ENCODE peak calls at places on chromosomes 13 and 19, in eight cellular contexts. One of them, this sample, is unnamed.

GRCh38 chr13:57408312-57408711 is 223.2 kb upstream of the PCDH17 start:
- DNase-seq in left cardiac atrium: no peak
- DNase-seq in retinal pigment epithelial cell: no peak
- DNase-seq in NCI-H1105: no peak
- DNase-seq in GF-D8: no peak
- DNase-seq in progenitor cell of endocrine pancreas: no peak
- DNase-seq in stimulated activated CD8-positive, alpha-beta memory T cell treated with anti-CD3 and anti-CD28 coated beads, Interleukin-7, amount 100 ng/mL, for 48 hours: no peak
- DNase-seq in T-helper 9 cell: no peak
- DNase-seq in this sample: no peak

GRCh38 chr19:21593934-21594844 is 88.8 kb downstream of the ZNF429 start:
- DNase-seq in left cardiac atrium: no peak
- DNase-seq in retinal pigment epithelial cell: no peak
- DNase-seq in NCI-H1105: no peak
- DNase-seq in GF-D8: peak
- DNase-seq in progenitor cell of endocrine pancreas: no peak
- DNase-seq in stimulated activated CD8-positive, alpha-beta memory T cell treated with anti-CD3 and anti-CD28 coated beads, Interleukin-7, amount 100 ng/mL, for 48 hours: no peak
- DNase-seq in T-helper 9 cell: no peak
- DNase-seq in this sample: no peak

GRCh38 chr19:3631053-3631861 is 4.7 kb upstream of the CACTIN start:
- DNase-seq in left cardiac atrium: no peak
- DNase-seq in retinal pigment epithelial cell: no peak
- DNase-seq in NCI-H1105: no peak
- DNase-seq in GF-D8: no peak
- DNase-seq in progenitor cell of endocrine pancreas: no peak
- DNase-seq in stimulated activated CD8-positive, alpha-beta memory T cell treated with anti-CD3 and anti-CD28 coated beads, Interleukin-7, amount 100 ng/mL, for 48 hours: no peak
- DNase-seq in T-helper 9 cell: no peak
- DNase-seq in this sample: no peak

GRCh38 chr13:107238262-107238661 is 670.3 kb upstream of the ARGLU1 start:
- DNase-seq in left cardiac atrium: no peak
- DNase-seq in retinal pigment epithelial cell: no peak
- DNase-seq in NCI-H1105: no peak
- DNase-seq in GF-D8: no peak
- DNase-seq in progenitor cell of endocrine pancreas: no peak
- DNase-seq in stimulated activated CD8-positive, alpha-beta memory T cell treated with anti-CD3 and anti-CD28 coated beads, Interleukin-7, amount 100 ng/mL, for 48 hours: no peak
- DNase-seq in T-helper 9 cell: no peak
- DNase-seq in this sample: no peak

GRCh38 chr13:99066219-99066618 is 88.4 kb upstream of the DOCK9 start:
- DNase-seq in left cardiac atrium: no peak
- DNase-seq in retinal pigment epithelial cell: no peak
- DNase-seq in NCI-H1105: no peak
- DNase-seq in GF-D8: no peak
- DNase-seq in progenitor cell of endocrine pancreas: no peak
- DNase-seq in stimulated activated CD8-positive, alpha-beta memory T cell treated with anti-CD3 and anti-CD28 coated beads, Interleukin-7, amount 100 ng/mL, for 48 hours: no peak
- DNase-seq in T-helper 9 cell: no peak
- DNase-seq in this sample: no peak

GRCh38 chr19:55197531-55197930 is 11.8 kb downstream of the PTPRH start:
- DNase-seq in left cardiac atrium: no peak
- DNase-seq in retinal pigment epithelial cell: no peak
- DNase-seq in NCI-H1105: no peak
- DNase-seq in GF-D8: no peak
- DNase-seq in progenitor cell of endocrine pancreas: no peak
- DNase-seq in stimulated activated CD8-positive, alpha-beta memory T cell treated with anti-CD3 and anti-CD28 coated beads, Interleukin-7, amount 100 ng/mL, for 48 hours: no peak
- DNase-seq in T-helper 9 cell: no peak
- DNase-seq in this sample: no peak

GRCh38 chr19:33167438-33167837 is 26.7 kb upstream of the LRP3 start:
- DNase-seq in left cardiac atrium: no peak
- DNase-seq in retinal pigment epithelial cell: no peak
- DNase-seq in NCI-H1105: no peak
- DNase-seq in GF-D8: no peak
- DNase-seq in progenitor cell of endocrine pancreas: no peak
- DNase-seq in stimulated activated CD8-positive, alpha-beta memory T cell treated with anti-CD3 and anti-CD28 coated beads, Interleukin-7, amount 100 ng/mL, for 48 hours: no peak
- DNase-seq in T-helper 9 cell: no peak
- DNase-seq in this sample: no peak

GRCh38 chr19:5038631-5039271 is 69.8 kb downstream of the KDM4B start:
- DNase-seq in left cardiac atrium: no peak
- DNase-seq in retinal pigment epithelial cell: no peak
- DNase-seq in NCI-H1105: no peak
- DNase-seq in GF-D8: peak
- DNase-seq in progenitor cell of endocrine pancreas: no peak
- DNase-seq in stimulated activated CD8-positive, alpha-beta memory T cell treated with anti-CD3 and anti-CD28 coated beads, Interleukin-7, amount 100 ng/mL, for 48 hours: no peak
- DNase-seq in T-helper 9 cell: no peak
- DNase-seq in this sample: no peak

GRCh38 chr13:88086577-88086976 is 415.4 kb downstream of the SLITRK5 start:
- DNase-seq in left cardiac atrium: no peak
- DNase-seq in retinal pigment epithelial cell: no peak
- DNase-seq in NCI-H1105: no peak
- DNase-seq in GF-D8: no peak
- DNase-seq in progenitor cell of endocrine pancreas: no peak
- DNase-seq in stimulated activated CD8-positive, alpha-beta memory T cell treated with anti-CD3 and anti-CD28 coated beads, Interleukin-7, amount 100 ng/mL, for 48 hours: no peak
- DNase-seq in T-helper 9 cell: no peak
- DNase-seq in this sample: no peak

GRCh38 chr19:6613711-6614110 is 22.8 kb upstream of the CD70 start:
- DNase-seq in left cardiac atrium: no peak
- DNase-seq in retinal pigment epithelial cell: no peak
- DNase-seq in NCI-H1105: no peak
- DNase-seq in GF-D8: no peak
- DNase-seq in progenitor cell of endocrine pancreas: no peak
- DNase-seq in stimulated activated CD8-positive, alpha-beta memory T cell treated with anti-CD3 and anti-CD28 coated beads, Interleukin-7, amount 100 ng/mL, for 48 hours: no peak
- DNase-seq in T-helper 9 cell: no peak
- DNase-seq in this sample: no peak

GRCh38 chr19:17103177-17103576 is 27.6 kb downstream of the MYO9B start:
- DNase-seq in left cardiac atrium: no peak
- DNase-seq in retinal pigment epithelial cell: no peak
- DNase-seq in NCI-H1105: no peak
- DNase-seq in GF-D8: no peak
- DNase-seq in progenitor cell of endocrine pancreas: no peak
- DNase-seq in stimulated activated CD8-positive, alpha-beta memory T cell treated with anti-CD3 and anti-CD28 coated beads, Interleukin-7, amount 100 ng/mL, for 48 hours: no peak
- DNase-seq in T-helper 9 cell: no peak
- DNase-seq in this sample: peak

GRCh38 chr19:13441810-13442512 is 64.3 kb downstream of the CACNA1A start:
- DNase-seq in left cardiac atrium: peak
- DNase-seq in retinal pigment epithelial cell: no peak
- DNase-seq in NCI-H1105: no peak
- DNase-seq in GF-D8: no peak
- DNase-seq in progenitor cell of endocrine pancreas: peak
- DNase-seq in stimulated activated CD8-positive, alpha-beta memory T cell treated with anti-CD3 and anti-CD28 coated beads, Interleukin-7, amount 100 ng/mL, for 48 hours: no peak
- DNase-seq in T-helper 9 cell: peak
- DNase-seq in this sample: no peak

GRCh38 chr19:48872884-48873475 is 759 bp downstream of the PPP1R15A start:
- DNase-seq in left cardiac atrium: peak
- DNase-seq in retinal pigment epithelial cell: peak
- DNase-seq in NCI-H1105: peak
- DNase-seq in GF-D8: peak
- DNase-seq in progenitor cell of endocrine pancreas: peak
- DNase-seq in stimulated activated CD8-positive, alpha-beta memory T cell treated with anti-CD3 and anti-CD28 coated beads, Interleukin-7, amount 100 ng/mL, for 48 hours: peak
- DNase-seq in T-helper 9 cell: peak
- DNase-seq in this sample: peak

GRCh38 chr19:58543826-58544590 is at the start of gene TRIM28:
- DNase-seq in left cardiac atrium: peak
- DNase-seq in retinal pigment epithelial cell: peak
- DNase-seq in NCI-H1105: no peak
- DNase-seq in GF-D8: no peak
- DNase-seq in progenitor cell of endocrine pancreas: peak
- DNase-seq in stimulated activated CD8-positive, alpha-beta memory T cell treated with anti-CD3 and anti-CD28 coated beads, Interleukin-7, amount 100 ng/mL, for 48 hours: peak
- DNase-seq in T-helper 9 cell: peak
- DNase-seq in this sample: peak

GRCh38 chr13:42760949-42761348 is 20.4 kb upstream of the FAM216B start:
- DNase-seq in left cardiac atrium: no peak
- DNase-seq in retinal pigment epithelial cell: no peak
- DNase-seq in NCI-H1105: no peak
- DNase-seq in GF-D8: no peak
- DNase-seq in progenitor cell of endocrine pancreas: no peak
- DNase-seq in stimulated activated CD8-positive, alpha-beta memory T cell treated with anti-CD3 and anti-CD28 coated beads, Interleukin-7, amount 100 ng/mL, for 48 hours: no peak
- DNase-seq in T-helper 9 cell: no peak
- DNase-seq in this sample: peak

GRCh38 chr19:13723206-13723605 is 41.1 kb upstream of the MRI1 start:
- DNase-seq in left cardiac atrium: no peak
- DNase-seq in retinal pigment epithelial cell: no peak
- DNase-seq in NCI-H1105: no peak
- DNase-seq in GF-D8: no peak
- DNase-seq in progenitor cell of endocrine pancreas: no peak
- DNase-seq in stimulated activated CD8-positive, alpha-beta memory T cell treated with anti-CD3 and anti-CD28 coated beads, Interleukin-7, amount 100 ng/mL, for 48 hours: no peak
- DNase-seq in T-helper 9 cell: no peak
- DNase-seq in this sample: no peak

GRCh38 chr13:85197431-85197830 is 601.8 kb downstream of the SLITRK6 start:
- DNase-seq in left cardiac atrium: no peak
- DNase-seq in retinal pigment epithelial cell: no peak
- DNase-seq in NCI-H1105: no peak
- DNase-seq in GF-D8: peak
- DNase-seq in progenitor cell of endocrine pancreas: no peak
- DNase-seq in stimulated activated CD8-positive, alpha-beta memory T cell treated with anti-CD3 and anti-CD28 coated beads, Interleukin-7, amount 100 ng/mL, for 48 hours: no peak
- DNase-seq in T-helper 9 cell: no peak
- DNase-seq in this sample: no peak

GRCh38 chr19:8485561-8486371 is 16.7 kb downstream of the PRAM1 start:
- DNase-seq in left cardiac atrium: no peak
- DNase-seq in retinal pigment epithelial cell: no peak
- DNase-seq in NCI-H1105: no peak
- DNase-seq in GF-D8: no peak
- DNase-seq in progenitor cell of endocrine pancreas: no peak
- DNase-seq in stimulated activated CD8-positive, alpha-beta memory T cell treated with anti-CD3 and anti-CD28 coated beads, Interleukin-7, amount 100 ng/mL, for 48 hours: no peak
- DNase-seq in T-helper 9 cell: no peak
- DNase-seq in this sample: no peak

GRCh38 chr19:15251010-15251748 is 18.9 kb upstream of the EPHX3 start:
- DNase-seq in left cardiac atrium: peak
- DNase-seq in retinal pigment epithelial cell: no peak
- DNase-seq in NCI-H1105: no peak
- DNase-seq in GF-D8: no peak
- DNase-seq in progenitor cell of endocrine pancreas: no peak
- DNase-seq in stimulated activated CD8-positive, alpha-beta memory T cell treated with anti-CD3 and anti-CD28 coated beads, Interleukin-7, amount 100 ng/mL, for 48 hours: no peak
- DNase-seq in T-helper 9 cell: no peak
- DNase-seq in this sample: peak

GRCh38 chr13:34179481-34179880 is 361.5 kb downstream of the RFC3 start:
- DNase-seq in left cardiac atrium: no peak
- DNase-seq in retinal pigment epithelial cell: peak
- DNase-seq in NCI-H1105: no peak
- DNase-seq in GF-D8: no peak
- DNase-seq in progenitor cell of endocrine pancreas: no peak
- DNase-seq in stimulated activated CD8-positive, alpha-beta memory T cell treated with anti-CD3 and anti-CD28 coated beads, Interleukin-7, amount 100 ng/mL, for 48 hours: no peak
- DNase-seq in T-helper 9 cell: no peak
- DNase-seq in this sample: no peak

GRCh38 chr19:51103811-51104470 is 4.3 kb downstream of the CTU1 start:
- DNase-seq in left cardiac atrium: no peak
- DNase-seq in retinal pigment epithelial cell: no peak
- DNase-seq in NCI-H1105: no peak
- DNase-seq in GF-D8: no peak
- DNase-seq in progenitor cell of endocrine pancreas: no peak
- DNase-seq in stimulated activated CD8-positive, alpha-beta memory T cell treated with anti-CD3 and anti-CD28 coated beads, Interleukin-7, amount 100 ng/mL, for 48 hours: no peak
- DNase-seq in T-helper 9 cell: no peak
- DNase-seq in this sample: no peak

GRCh38 chr13:70353096-70353495 is 244.8 kb upstream of the KLHL1 start:
- DNase-seq in left cardiac atrium: no peak
- DNase-seq in retinal pigment epithelial cell: no peak
- DNase-seq in NCI-H1105: no peak
- DNase-seq in GF-D8: no peak
- DNase-seq in progenitor cell of endocrine pancreas: no peak
- DNase-seq in stimulated activated CD8-positive, alpha-beta memory T cell treated with anti-CD3 and anti-CD28 coated beads, Interleukin-7, amount 100 ng/mL, for 48 hours: no peak
- DNase-seq in T-helper 9 cell: no peak
- DNase-seq in this sample: no peak

GRCh38 chr19:1045247-1045603 is 5.3 kb downstream of the ABCA7 start:
- DNase-seq in left cardiac atrium: peak
- DNase-seq in retinal pigment epithelial cell: no peak
- DNase-seq in NCI-H1105: no peak
- DNase-seq in GF-D8: no peak
- DNase-seq in progenitor cell of endocrine pancreas: no peak
- DNase-seq in stimulated activated CD8-positive, alpha-beta memory T cell treated with anti-CD3 and anti-CD28 coated beads, Interleukin-7, amount 100 ng/mL, for 48 hours: peak
- DNase-seq in T-helper 9 cell: peak
- DNase-seq in this sample: no peak

GRCh38 chr13:32585625-32586021 is 629 bp upstream of the PDS5B start:
- DNase-seq in left cardiac atrium: no peak
- DNase-seq in retinal pigment epithelial cell: no peak
- DNase-seq in NCI-H1105: no peak
- DNase-seq in GF-D8: no peak
- DNase-seq in progenitor cell of endocrine pancreas: no peak
- DNase-seq in stimulated activated CD8-positive, alpha-beta memory T cell treated with anti-CD3 and anti-CD28 coated beads, Interleukin-7, amount 100 ng/mL, for 48 hours: no peak
- DNase-seq in T-helper 9 cell: no peak
- DNase-seq in this sample: no peak

GRCh38 chr19:18057557-18057956 is 29.2 kb downstream of the IL12RB1 start:
- DNase-seq in left cardiac atrium: peak
- DNase-seq in retinal pigment epithelial cell: no peak
- DNase-seq in NCI-H1105: no peak
- DNase-seq in GF-D8: no peak
- DNase-seq in progenitor cell of endocrine pancreas: no peak
- DNase-seq in stimulated activated CD8-positive, alpha-beta memory T cell treated with anti-CD3 and anti-CD28 coated beads, Interleukin-7, amount 100 ng/mL, for 48 hours: no peak
- DNase-seq in T-helper 9 cell: no peak
- DNase-seq in this sample: no peak

GRCh38 chr19:36973021-36973843 is 57.1 kb downstream of the ZNF568 start:
- DNase-seq in left cardiac atrium: peak
- DNase-seq in retinal pigment epithelial cell: peak
- DNase-seq in NCI-H1105: peak
- DNase-seq in GF-D8: peak
- DNase-seq in progenitor cell of endocrine pancreas: no peak
- DNase-seq in stimulated activated CD8-positive, alpha-beta memory T cell treated with anti-CD3 and anti-CD28 coated beads, Interleukin-7, amount 100 ng/mL, for 48 hours: peak
- DNase-seq in T-helper 9 cell: peak
- DNase-seq in this sample: peak

GRCh38 chr13:35210234-35210633 is 266.3 kb downstream of the MAB21L1 start:
- DNase-seq in left cardiac atrium: no peak
- DNase-seq in retinal pigment epithelial cell: no peak
- DNase-seq in NCI-H1105: no peak
- DNase-seq in GF-D8: no peak
- DNase-seq in progenitor cell of endocrine pancreas: no peak
- DNase-seq in stimulated activated CD8-positive, alpha-beta memory T cell treated with anti-CD3 and anti-CD28 coated beads, Interleukin-7, amount 100 ng/mL, for 48 hours: no peak
- DNase-seq in T-helper 9 cell: no peak
- DNase-seq in this sample: no peak

GRCh38 chr13:110236831-110237261 is 70.1 kb downstream of the COL4A1 start:
- DNase-seq in left cardiac atrium: peak
- DNase-seq in retinal pigment epithelial cell: no peak
- DNase-seq in NCI-H1105: no peak
- DNase-seq in GF-D8: no peak
- DNase-seq in progenitor cell of endocrine pancreas: no peak
- DNase-seq in stimulated activated CD8-positive, alpha-beta memory T cell treated with anti-CD3 and anti-CD28 coated beads, Interleukin-7, amount 100 ng/mL, for 48 hours: no peak
- DNase-seq in T-helper 9 cell: no peak
- DNase-seq in this sample: no peak

GRCh38 chr19:1942078-1942933 is 1.3 kb downstream of the CSNK1G2 start:
- DNase-seq in left cardiac atrium: peak
- DNase-seq in retinal pigment epithelial cell: peak
- DNase-seq in NCI-H1105: peak
- DNase-seq in GF-D8: peak
- DNase-seq in progenitor cell of endocrine pancreas: peak
- DNase-seq in stimulated activated CD8-positive, alpha-beta memory T cell treated with anti-CD3 and anti-CD28 coated beads, Interleukin-7, amount 100 ng/mL, for 48 hours: peak
- DNase-seq in T-helper 9 cell: peak
- DNase-seq in this sample: peak

GRCh38 chr13:110263906-110264305 is 43.1 kb downstream of the COL4A1 start:
- DNase-seq in left cardiac atrium: no peak
- DNase-seq in retinal pigment epithelial cell: no peak
- DNase-seq in NCI-H1105: no peak
- DNase-seq in GF-D8: no peak
- DNase-seq in progenitor cell of endocrine pancreas: no peak
- DNase-seq in stimulated activated CD8-positive, alpha-beta memory T cell treated with anti-CD3 and anti-CD28 coated beads, Interleukin-7, amount 100 ng/mL, for 48 hours: no peak
- DNase-seq in T-helper 9 cell: no peak
- DNase-seq in this sample: no peak

GRCh38 chr13:36154567-36155231 is 23.5 kb upstream of the DCLK1 start:
- DNase-seq in left cardiac atrium: peak
- DNase-seq in retinal pigment epithelial cell: peak
- DNase-seq in NCI-H1105: no peak
- DNase-seq in GF-D8: no peak
- DNase-seq in progenitor cell of endocrine pancreas: no peak
- DNase-seq in stimulated activated CD8-positive, alpha-beta memory T cell treated with anti-CD3 and anti-CD28 coated beads, Interleukin-7, amount 100 ng/mL, for 48 hours: no peak
- DNase-seq in T-helper 9 cell: no peak
- DNase-seq in this sample: no peak

GRCh38 chr13:45142440-45143345 is 22.4 kb downstream of the GTF2F2 start:
- DNase-seq in left cardiac atrium: no peak
- DNase-seq in retinal pigment epithelial cell: peak
- DNase-seq in NCI-H1105: no peak
- DNase-seq in GF-D8: no peak
- DNase-seq in progenitor cell of endocrine pancreas: no peak
- DNase-seq in stimulated activated CD8-positive, alpha-beta memory T cell treated with anti-CD3 and anti-CD28 coated beads, Interleukin-7, amount 100 ng/mL, for 48 hours: no peak
- DNase-seq in T-helper 9 cell: no peak
- DNase-seq in this sample: peak

GRCh38 chr13:100541882-100542545 is 46.6 kb downstream of the GGACT start:
- DNase-seq in left cardiac atrium: no peak
- DNase-seq in retinal pigment epithelial cell: peak
- DNase-seq in NCI-H1105: no peak
- DNase-seq in GF-D8: no peak
- DNase-seq in progenitor cell of endocrine pancreas: no peak
- DNase-seq in stimulated activated CD8-positive, alpha-beta memory T cell treated with anti-CD3 and anti-CD28 coated beads, Interleukin-7, amount 100 ng/mL, for 48 hours: no peak
- DNase-seq in T-helper 9 cell: no peak
- DNase-seq in this sample: no peak

GRCh38 chr13:30551194-30551593 is 66.5 kb upstream of the USPL1 start:
- DNase-seq in left cardiac atrium: no peak
- DNase-seq in retinal pigment epithelial cell: peak
- DNase-seq in NCI-H1105: no peak
- DNase-seq in GF-D8: peak
- DNase-seq in progenitor cell of endocrine pancreas: no peak
- DNase-seq in stimulated activated CD8-positive, alpha-beta memory T cell treated with anti-CD3 and anti-CD28 coated beads, Interleukin-7, amount 100 ng/mL, for 48 hours: no peak
- DNase-seq in T-helper 9 cell: no peak
- DNase-seq in this sample: no peak

This sample was measured in foreskin melanocyte.